ENCODE peak calls at places on chromosomes 11 and 22, in five cellular contexts. One of them, this sample, is unnamed.

GRCh38 chr11:79312591-79313267 is 128.1 kb downstream of the TENM4 start:
- DNase-seq in NCI-H1417 treated with DMSO at 0.1 percent for 48 hours: no peak
- DNase-seq in Kasumi-1: no peak
- DNase-seq in mesothelial cell of epicardium: no peak
- DNase-seq in stimulated activated CD4-positive, alpha-beta T cell treated with anti-CD3 and anti-CD28 coated beads, Interleukin-4, amount 100 ng/mL, for 48 hours: no peak
- DNase-seq in this sample: no peak

GRCh38 chr11:20601221-20601914 is 2.0 kb downstream of the SLC6A5 start:
- DNase-seq in stimulated activated CD4-positive, alpha-beta T cell treated with anti-CD3 and anti-CD28 coated beads, Interleukin-4, amount 100 ng/mL, for 48 hours: no peak
- DNase-seq in NCI-H1417 treated with DMSO at 0.1 percent for 48 hours: no peak
- DNase-seq in mesothelial cell of epicardium: no peak
- DNase-seq in Kasumi-1: no peak
- DNase-seq in this sample: no peak

GRCh38 chr11:128039140-128040021 is 548.0 kb downstream of the ETS1 start:
- DNase-seq in stimulated activated CD4-positive, alpha-beta T cell treated with anti-CD3 and anti-CD28 coated beads, Interleukin-4, amount 100 ng/mL, for 48 hours: peak
- DNase-seq in mesothelial cell of epicardium: no peak
- DNase-seq in Kasumi-1: peak
- DNase-seq in NCI-H1417 treated with DMSO at 0.1 percent for 48 hours: no peak
- DNase-seq in this sample: peak

GRCh38 chr11:99117603-99118002 is 96.9 kb downstream of the CNTN5 start:
- DNase-seq in mesothelial cell of epicardium: no peak
- DNase-seq in NCI-H1417 treated with DMSO at 0.1 percent for 48 hours: no peak
- DNase-seq in Kasumi-1: peak
- DNase-seq in stimulated activated CD4-positive, alpha-beta T cell treated with anti-CD3 and anti-CD28 coated beads, Interleukin-4, amount 100 ng/mL, for 48 hours: no peak
- DNase-seq in this sample: no peak

GRCh38 chr11:225734-226453 is 10.2 kb downstream of the SIRT3 start:
- DNase-seq in NCI-H1417 treated with DMSO at 0.1 percent for 48 hours: no peak
- DNase-seq in stimulated activated CD4-positive, alpha-beta T cell treated with anti-CD3 and anti-CD28 coated beads, Interleukin-4, amount 100 ng/mL, for 48 hours: no peak
- DNase-seq in mesothelial cell of epicardium: no peak
- DNase-seq in Kasumi-1: peak
- DNase-seq in this sample: no peak

GRCh38 chr22:29270475-29271271 is 2.6 kb downstream of the EWSR1 start:
- DNase-seq in stimulated activated CD4-positive, alpha-beta T cell treated with anti-CD3 and anti-CD28 coated beads, Interleukin-4, amount 100 ng/mL, for 48 hours: no peak
- DNase-seq in Kasumi-1: no peak
- DNase-seq in mesothelial cell of epicardium: no peak
- DNase-seq in NCI-H1417 treated with DMSO at 0.1 percent for 48 hours: no peak
- DNase-seq in this sample: no peak

GRCh38 chr11:72609045-72609444 is 65.2 kb downstream of the PDE2A start:
- DNase-seq in mesothelial cell of epicardium: no peak
- DNase-seq in Kasumi-1: peak
- DNase-seq in NCI-H1417 treated with DMSO at 0.1 percent for 48 hours: no peak
- DNase-seq in stimulated activated CD4-positive, alpha-beta T cell treated with anti-CD3 and anti-CD28 coated beads, Interleukin-4, amount 100 ng/mL, for 48 hours: no peak
- DNase-seq in this sample: no peak

GRCh38 chr11:38448284-38448683 is 1850.2 kb upstream of the RAG2 start:
- DNase-seq in NCI-H1417 treated with DMSO at 0.1 percent for 48 hours: no peak
- DNase-seq in Kasumi-1: no peak
- DNase-seq in mesothelial cell of epicardium: no peak
- DNase-seq in stimulated activated CD4-positive, alpha-beta T cell treated with anti-CD3 and anti-CD28 coated beads, Interleukin-4, amount 100 ng/mL, for 48 hours: no peak
- DNase-seq in this sample: no peak

GRCh38 chr22:44914026-44914721 is 95.6 kb downstream of the PHF21B start:
- DNase-seq in mesothelial cell of epicardium: no peak
- DNase-seq in stimulated activated CD4-positive, alpha-beta T cell treated with anti-CD3 and anti-CD28 coated beads, Interleukin-4, amount 100 ng/mL, for 48 hours: no peak
- DNase-seq in Kasumi-1: no peak
- DNase-seq in NCI-H1417 treated with DMSO at 0.1 percent for 48 hours: no peak
- DNase-seq in this sample: peak

GRCh38 chr11:119339581-119340334 is 925 bp downstream of the C1QTNF5 start:
- DNase-seq in mesothelial cell of epicardium: no peak
- DNase-seq in NCI-H1417 treated with DMSO at 0.1 percent for 48 hours: no peak
- DNase-seq in Kasumi-1: no peak
- DNase-seq in stimulated activated CD4-positive, alpha-beta T cell treated with anti-CD3 and anti-CD28 coated beads, Interleukin-4, amount 100 ng/mL, for 48 hours: no peak
- DNase-seq in this sample: peak

GRCh38 chr11:128336203-128336602 is 251.2 kb downstream of the ETS1 start:
- DNase-seq in stimulated activated CD4-positive, alpha-beta T cell treated with anti-CD3 and anti-CD28 coated beads, Interleukin-4, amount 100 ng/mL, for 48 hours: no peak
- DNase-seq in NCI-H1417 treated with DMSO at 0.1 percent for 48 hours: no peak
- DNase-seq in Kasumi-1: no peak
- DNase-seq in mesothelial cell of epicardium: no peak
- DNase-seq in this sample: peak

GRCh38 chr11:32435511-32435946 is at the start of gene WT1:
- DNase-seq in NCI-H1417 treated with DMSO at 0.1 percent for 48 hours: no peak
- DNase-seq in Kasumi-1: peak
- DNase-seq in mesothelial cell of epicardium: no peak
- DNase-seq in stimulated activated CD4-positive, alpha-beta T cell treated with anti-CD3 and anti-CD28 coated beads, Interleukin-4, amount 100 ng/mL, for 48 hours: no peak
- DNase-seq in this sample: no peak

GRCh38 chr11:6202036-6202435 is 3.0 kb downstream of the OR52W1 start:
- DNase-seq in Kasumi-1: no peak
- DNase-seq in NCI-H1417 treated with DMSO at 0.1 percent for 48 hours: no peak
- DNase-seq in mesothelial cell of epicardium: no peak
- DNase-seq in stimulated activated CD4-positive, alpha-beta T cell treated with anti-CD3 and anti-CD28 coated beads, Interleukin-4, amount 100 ng/mL, for 48 hours: no peak
- DNase-seq in this sample: no peak

This sample was measured in left lung.